ENCODE peak calls at places on chromosomes 6 and 20, in eight cellular contexts. K is fibroblast of lung, N is mucosa of gallbladder, C is hepatocyte, Q is hepatic stellate cell, E is neural crest cell, I is transverse colon, L is hypothalamus. B is an unnamed sample.

GRCh38 chr20:32052090-32052791 is at the start of gene HCK:
- DNase-seq in Q (no peak), N (no peak), L (no peak), C (no peak), K (no peak), E (no peak), I (peak), B (peak)

GRCh38 chr20:56949318-56949717 is 317.1 kb downstream of the BMP7 start:
- DNase-seq in I (no peak), C (no peak), Q (no peak), N (no peak), L (no peak), K (no peak), E (no peak), B (no peak)

GRCh38 chr6:14664112-14664592 is 546.6 kb downstream of the CD83 start:
- DNase-seq in N (no peak), L (no peak), E (no peak), K (no peak), Q (no peak), I (no peak), C (no peak), B (no peak)

GRCh38 chr6:151075527-151075926 is 164.2 kb upstream of the AKAP12 start:
- DNase-seq in Q (no peak), N (no peak), L (no peak), E (no peak), C (no peak), K (peak), I (no peak), B (no peak)

GRCh38 chr6:4401408-4402367 is 266.3 kb upstream of the ECI2 start:
- DNase-seq in E (no peak), L (no peak), I (no peak), K (peak), Q (no peak), N (no peak), C (no peak), B (peak)

GRCh38 chr6:31395832-31396231 is 7.6 kb upstream of the MICA start:
- DNase-seq in I (no peak), Q (no peak), N (no peak), E (no peak), C (no peak), L (no peak), K (no peak), B (no peak)

GRCh38 chr6:84582997-84583396 is 181.4 kb downstream of the TBX18 start:
- DNase-seq in C (no peak), Q (no peak), I (no peak), N (no peak), K (peak), E (no peak), L (no peak), B (no peak)

GRCh38 chr20:63081351-63081750 is 74.6 kb upstream of the BHLHE23 start:
- DNase-seq in L (no peak), Q (no peak), I (no peak), E (no peak), K (no peak), N (no peak), C (no peak), B (peak)

GRCh38 chr6:156852858-156853216 is 75.7 kb downstream of the ARID1B start:
- DNase-seq in K (no peak), N (no peak), E (no peak), L (no peak), Q (no peak), C (no peak), I (no peak), B (no peak)

GRCh38 chr6:134882426-134883038 is 67.4 kb downstream of the ALDH8A1 start:
- DNase-seq in C (peak), K (peak), E (peak), I (peak), Q (peak), L (peak), N (peak), B (peak)

GRCh38 chr20:38220587-38220986 is 39.9 kb downstream of the KIAA1755 start:
- DNase-seq in L (no peak), C (no peak), K (no peak), E (no peak), I (no peak), Q (no peak), N (no peak), B (no peak)

GRCh38 chr6:149153100-149153499 is 164.4 kb upstream of the TAB2 start:
- DNase-seq in Q (no peak), I (no peak), L (no peak), C (no peak), E (no peak), K (no peak), N (no peak), B (no peak)

GRCh38 chr6:35015996-35016395 is 125.1 kb downstream of the TCP11 start:
- DNase-seq in N (no peak), K (peak), E (no peak), L (no peak), I (no peak), C (no peak), Q (no peak), B (no peak)